ENCODE peak calls at places on chromosomes 12 and 14, in eight cellular contexts. D, E, Q, Z, V, N, U and X are unnamed samples.

GRCh38 chr14:64823305-64823985 is 56.3 kb downstream of the SPTB start:
- DNase-seq in D (peak; percentile 77), E (no peak), Q (peak; percentile 83), Z (peak; percentile 65), V (peak; percentile 73), N (peak; percentile 68), U (peak; percentile 68), X (no peak)

GRCh38 chr12:124469193-124469888 is 98.1 kb downstream of the NCOR2 start:
- DNase-seq in D (no peak), E (no peak), Q (peak; percentile 30), Z (no peak), V (no peak), N (no peak), U (no peak), X (no peak)

GRCh38 chr12:87217486-87217885 is 811.7 kb downstream of the C12orf50 start:
- DNase-seq in D (no peak), E (no peak), Q (no peak), Z (no peak), V (no peak), N (no peak), U (no peak), X (no peak)

GRCh38 chr14:68890173-68890931 is 88.8 kb downstream of the ACTN1 start:
- DNase-seq in D (peak; percentile 43), E (no peak), Q (no peak), Z (no peak), V (no peak), N (no peak), U (no peak), X (no peak)

GRCh38 chr12:65741662-65742480 is 82.4 kb upstream of the HMGA2 start:
- DNase-seq in D (no peak), E (no peak), Q (no peak), Z (no peak), V (peak; percentile 26), N (no peak), U (peak; percentile 24), X (no peak)

GRCh38 chr12:113086249-113087164 is 30.0 kb downstream of the DTX1 start:
- DNase-seq in D (no peak), E (no peak), Q (no peak), Z (no peak), V (no peak), N (no peak), U (no peak), X (no peak)

GRCh38 chr12:49225551-49226166 is 36.8 kb upstream of the TUBA1A start:
- DNase-seq in D (no peak), E (no peak), Q (peak; percentile 47), Z (no peak), V (no peak), N (no peak), U (no peak), X (no peak)

GRCh38 chr14:21846227-21846885 is 172.7 kb upstream of the OR4E1 start:
- DNase-seq in D (no peak), E (no peak), Q (peak; percentile 52), Z (no peak), V (no peak), N (no peak), U (no peak), X (no peak)

GRCh38 chr12:52521175-52521574 is 981 bp upstream of the KRT5 start:
- DNase-seq in D (no peak), E (no peak), Q (peak; percentile 52), Z (no peak), V (no peak), N (peak; percentile 54), U (no peak), X (no peak)

GRCh38 chr12:62698701-62699101 is 232.1 kb downstream of the MON2 start:
- DNase-seq in D (no peak), E (no peak), Q (peak; percentile 43), Z (no peak), V (no peak), N (no peak), U (no peak), X (no peak)

GRCh38 chr14:23047042-23047634 is 5.1 kb downstream of the PSMB11 start:
- DNase-seq in D (no peak), E (no peak), Q (peak; percentile 27), Z (no peak), V (no peak), N (no peak), U (no peak), X (no peak)

GRCh38 chr12:29317556-29318363 is 63.2 kb downstream of the ERGIC2 start:
- DNase-seq in D (no peak), E (no peak), Q (peak; percentile 96), Z (peak; percentile 25), V (peak; percentile 38), N (peak; percentile 66), U (no peak), X (no peak)

GRCh38 chr12:51441583-51441982 is 17.0 kb downstream of the SLC4A8 start:
- DNase-seq in D (no peak), E (peak; percentile 45), Q (no peak), Z (no peak), V (no peak), N (no peak), U (peak; percentile 49), X (no peak)

GRCh38 chr14:74203546-74203945 is 35.7 kb upstream of the VSX2 start:
- DNase-seq in D (no peak), E (no peak), Q (no peak), Z (no peak), V (no peak), N (no peak), U (no peak), X (no peak)

GRCh38 chr14:102910442-102910841 is 12.0 kb upstream of the AMN start:
- DNase-seq in D (no peak), E (no peak), Q (no peak), Z (no peak), V (no peak), N (no peak), U (no peak), X (no peak)

GRCh38 chr14:56858422-56858821 is 48.1 kb upstream of the OTX2 start:
- DNase-seq in D (no peak), E (no peak), Q (no peak), Z (no peak), V (no peak), N (no peak), U (no peak), X (no peak)

GRCh38 chr12:19482551-19483109 is 43.3 kb downstream of the AEBP2 start:
- DNase-seq in D (no peak), E (no peak), Q (no peak), Z (no peak), V (no peak), N (no peak), U (no peak), X (no peak)

GRCh38 chr12:6146951-6147350 is 22.5 kb upstream of the VWF start:
- DNase-seq in D (no peak), E (no peak), Q (no peak), Z (no peak), V (no peak), N (no peak), U (no peak), X (no peak)

GRCh38 chr12:84741727-84742126 is 170.9 kb downstream of the SLC6A15 start:
- DNase-seq in D (no peak), E (no peak), Q (no peak), Z (no peak), V (no peak), N (no peak), U (no peak), X (peak; percentile 29)

GRCh38 chr14:51462182-51462581 is 189.5 kb upstream of the FRMD6 start:
- DNase-seq in D (no peak), E (no peak), Q (peak; percentile 19), Z (no peak), V (no peak), N (no peak), U (no peak), X (no peak)

GRCh38 chr14:53441789-53442188 is 288.7 kb upstream of the DDHD1 start:
- DNase-seq in D (no peak), E (no peak), Q (no peak), Z (no peak), V (no peak), N (no peak), U (no peak), X (no peak)
- H3K4me3 ChIP-seq in D (no peak overlapping the region), E (no peak overlapping the region), Q (no peak overlapping the region), Z (no peak overlapping the region), V (no peak overlapping the region), N (no peak overlapping the region), U (no peak overlapping the region), X (no peak overlapping the region)

DNA sequence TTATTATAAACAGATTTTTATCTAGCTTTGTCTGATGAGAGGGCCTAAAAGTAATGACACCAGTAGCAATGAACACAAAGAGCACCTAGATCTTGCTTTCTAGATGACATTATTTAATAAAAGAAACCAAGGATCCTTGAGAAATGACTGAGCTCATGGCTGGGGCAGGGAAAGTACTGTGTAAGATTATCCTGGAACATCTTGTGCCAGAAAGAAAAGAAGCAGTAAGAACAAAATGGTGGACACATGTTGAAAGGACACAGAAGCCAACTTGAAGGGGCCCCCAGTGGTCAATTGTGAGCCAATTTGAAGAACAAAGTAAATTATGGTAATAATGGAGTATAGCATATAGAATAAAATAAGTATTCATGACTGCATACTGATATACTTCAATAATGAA is 10.0 kb downstream of the IFNG-AS1 start:
- DNase-seq in D (no peak), E (no peak), Q (no peak), Z (no peak), V (no peak), N (no peak), U (no peak), X (no peak)
- TF ChIP-seq CTCF in D (no peak), E (no peak), Q (no peak), Z (no peak), V (no peak), N (no peak), U (no peak), X (no peak)

DNA sequence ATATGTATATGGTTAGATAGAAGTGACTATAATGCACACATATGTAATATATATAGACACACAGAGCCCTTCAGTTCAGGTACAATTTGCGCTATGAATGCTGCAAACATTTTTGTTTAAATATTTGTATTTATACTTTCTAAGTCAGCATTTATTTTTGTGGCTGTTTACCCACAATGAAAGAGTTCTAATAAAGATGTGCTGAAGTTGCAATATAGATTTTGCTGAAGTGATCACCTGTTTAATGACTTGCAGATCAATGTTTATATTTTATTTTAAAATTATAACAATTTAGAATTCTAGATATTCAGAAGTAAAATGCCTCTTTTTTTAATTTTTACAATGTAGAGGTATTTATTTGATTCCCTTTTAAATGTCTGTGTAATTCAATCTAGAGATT is 3.5 kb downstream of the FOXG1 start:
- DNase-seq in D (no peak), E (no peak), Q (no peak), Z (no peak), V (no peak), N (no peak), U (no peak), X (no peak)
- H3K4me3 ChIP-seq in D (no peak overlapping the region), E (no peak overlapping the region), Q (no peak overlapping the region), Z (no peak overlapping the region), V (no peak overlapping the region), N (no peak overlapping the region), U (no peak overlapping the region), X (no peak overlapping the region)

DNA sequence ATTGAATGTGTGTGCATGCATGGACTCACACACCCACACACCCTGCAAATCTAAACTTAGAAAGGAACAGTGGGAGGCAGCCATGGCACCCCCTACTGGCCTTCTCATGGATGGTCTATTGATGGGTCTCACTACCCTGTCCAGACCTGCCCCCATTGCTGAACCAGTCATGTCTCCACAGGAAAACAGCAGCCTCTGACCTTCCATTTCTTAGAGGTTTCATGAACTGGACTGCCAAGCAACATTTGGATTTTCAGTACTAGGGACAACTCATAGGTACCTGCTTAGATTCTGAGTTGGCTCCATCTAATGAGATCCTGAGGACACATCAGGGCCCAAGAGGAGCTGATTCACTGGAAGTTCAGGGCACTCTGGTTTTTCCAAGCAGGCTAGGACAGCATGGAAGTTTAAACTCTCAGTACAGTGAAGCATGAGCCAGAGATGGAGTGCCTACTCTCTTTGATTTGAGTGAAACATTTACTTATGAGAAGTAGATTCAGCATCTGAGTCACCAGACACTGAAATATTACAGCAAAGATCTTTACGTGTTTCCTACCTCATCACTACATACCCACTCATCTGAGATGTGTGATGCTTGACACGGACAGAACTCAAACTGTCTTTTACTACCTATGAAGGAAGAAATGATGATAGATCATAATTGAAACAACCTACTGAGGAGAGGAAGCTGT is 98.9 kb upstream of the PLEKHG7 start:
- DNase-seq in D (no peak), E (no peak), Q (no peak), Z (no peak), V (no peak), N (no peak), U (no peak), X (no peak)
- TF ChIP-seq CTCF in D (no peak), E (no peak), Q (no peak), Z (no peak), V (no peak), N (no peak), U (no peak), X (peak; percentile 5)